ENCODE peak calls at places on chromosome 2, in seven cellular contexts. K is kidney epithelial cell, H is cardiac fibroblast, V is HAP-1, C is epithelial cell of esophagus, J is upper lobe of right lung, B is uterus. X is an unnamed sample.

GRCh38 chr2:69046221-69046662 is 33.3 kb downstream of the ANTXR1 start:
- DNase-seq in K (peak; percentile 71), H (peak; percentile 94), V (no peak), C (peak; percentile 44), J (no peak), B (no peak), X (no peak)

GRCh38 chr2:100018312-100018711 is 124.1 kb downstream of the AFF3 start:
- DNase-seq in K (no peak), H (no peak), V (no peak), C (no peak), J (no peak), B (no peak), X (no peak)

GRCh38 chr2:168915433-168916328 is 14.6 kb downstream of the G6PC2 start:
- DNase-seq in K (no peak), H (no peak), V (no peak), C (no peak), J (no peak), B (no peak), X (no peak)

GRCh38 chr2:190879474-190880373 is 897 bp upstream of the GLS start:
- DNase-seq in K (no peak), H (no peak), V (no peak), C (no peak), J (no peak), B (no peak), X (no peak)

GRCh38 chr2:111671426-111672150 is 212.4 kb downstream of the ANAPC1 start:
- DNase-seq in K (no peak), H (peak; percentile 30), V (no peak), C (no peak), J (no peak), B (peak; percentile 26), X (no peak)

GRCh38 chr2:165539985-165540384 is 70.5 kb downstream of the CSRNP3 start:
- DNase-seq in K (no peak), H (no peak), V (no peak), C (no peak), J (no peak), B (no peak), X (no peak)

GRCh38 chr2:65377556-65378307 is 54.7 kb downstream of the SPRED2 start:
- DNase-seq in K (peak; percentile 65), H (peak; percentile 85), V (no peak), C (peak; percentile 83), J (no peak), B (no peak), X (no peak)

GRCh38 chr2:11288431-11288830 is 56.0 kb downstream of the ROCK2 start:
- DNase-seq in K (no peak), H (no peak), V (no peak), C (no peak), J (no peak), B (no peak), X (no peak)

GRCh38 chr2:108936868-108937265 is 52.2 kb downstream of the EDAR start:
- DNase-seq in K (no peak), H (no peak), V (no peak), C (no peak), J (no peak), B (no peak), X (no peak)

GRCh38 chr2:177165103-177165583 is 47.5 kb upstream of the HNRNPA3 start:
- DNase-seq in K (no peak), H (peak; percentile 67), V (no peak), C (no peak), J (no peak), B (peak; percentile 36), X (peak; percentile 49)

GRCh38 chr2:215264374-215264773 is 47.5 kb upstream of the ATIC start:
- DNase-seq in K (no peak), H (no peak), V (no peak), C (no peak), J (no peak), B (no peak), X (no peak)

GRCh38 chr2:98561018-98561417 is 47.3 kb downstream of the COA5 start:
- DNase-seq in K (no peak), H (no peak), V (no peak), C (no peak), J (no peak), B (no peak), X (no peak)

GRCh38 chr2:1665761-1666505 is 78.4 kb downstream of the PXDN start:
- DNase-seq in K (no peak), H (no peak), V (no peak), C (no peak), J (no peak), B (no peak), X (no peak)

GRCh38 chr2:107380912-107381311 is 445.8 kb upstream of the RGPD4 start:
- DNase-seq in K (no peak), H (no peak), V (no peak), C (no peak), J (no peak), B (no peak), X (no peak)

GRCh38 chr2:71747573-71747972 is 294.2 kb downstream of the DYSF start:
- DNase-seq in K (no peak), H (no peak), V (no peak), C (peak; percentile 91), J (no peak), B (no peak), X (no peak)

GRCh38 chr2:105712981-105713596 is 31.6 kb upstream of the NCK2 start:
- DNase-seq in K (peak; percentile 28), H (peak; percentile 79), V (no peak), C (peak; percentile 91), J (no peak), B (no peak), X (no peak)
- H3K4me3 ChIP-seq in K (no peak overlapping the region), H (no peak overlapping the region), V (no peak overlapping the region), C (no peak overlapping the region), J (no peak overlapping the region), B (no peak overlapping the region), X (no peak overlapping the region)

GRCh38 chr2:63780483-63781155 is 61.1 kb upstream of the UGP2 start:
- DNase-seq in K (no peak), H (no peak), V (no peak), C (no peak), J (no peak), B (no peak), X (no peak)
- H3K4me3 ChIP-seq in K (no peak overlapping the region), H (no peak overlapping the region), V (no peak overlapping the region), C (no peak overlapping the region), J (no peak overlapping the region), B (no peak overlapping the region), X (peak overlapping the region; percentile 9)

GRCh38 chr2:70396589-70396988 is 94.7 kb upstream of the FAM136A start:
- DNase-seq in K (no peak), H (no peak), V (no peak), C (no peak), J (no peak), B (no peak), X (no peak)
- H3K4me3 ChIP-seq in K (no peak overlapping the region), H (no peak overlapping the region), V (no peak overlapping the region), C (no peak overlapping the region), J (no peak overlapping the region), B (no peak overlapping the region), X (no peak overlapping the region)

GRCh38 chr2:236014408-236015131 is 153.6 kb downstream of the GBX2 start:
- DNase-seq in K (no peak), H (no peak), V (no peak), C (no peak), J (no peak), B (no peak), X (no peak)
- H3K4me3 ChIP-seq in K (no peak overlapping the region), H (no peak overlapping the region), V (no peak overlapping the region), C (no peak overlapping the region), J (no peak overlapping the region), B (no peak overlapping the region), X (no peak overlapping the region)

GRCh38 chr2:112783187-112783721 is 1.0 kb downstream of the IL1A start:
- DNase-seq in K (no peak), H (no peak), V (no peak), C (peak; percentile 27), J (no peak), B (no peak), X (no peak)

GRCh38 chr2:112787294-112787693 is 3.0 kb upstream of the IL1A start:
- DNase-seq in K (no peak), H (peak; percentile 86), V (no peak), C (peak; percentile 84), J (no peak), B (no peak), X (no peak)

GRCh38 chr2:112787729-112788401 is 3.6 kb upstream of the IL1A start:
- DNase-seq in K (no peak), H (no peak), V (no peak), C (no peak), J (no peak), B (no peak), X (no peak)

GRCh38 chr2:112782234-112782799 is 2.0 kb downstream of the IL1A start:
- DNase-seq in K (no peak), H (no peak), V (no peak), C (no peak), J (no peak), B (no peak), X (no peak)

GRCh38 chr2:112784199-112785189 is at the start of gene IL1A:
- DNase-seq in K (no peak), H (peak; percentile 95), V (peak; percentile 75), C (peak; percentile 95), J (no peak), B (no peak), X (no peak)
- H3K4me3 ChIP-seq in K (no peak within 1 kb of the TSS), H (peak within 1 kb of the TSS; percentile 43), V (no peak within 1 kb of the TSS), C (peak within 1 kb of the TSS; percentile 80), J (peak within 1 kb of the TSS; percentile 4), B (no peak within 1 kb of the TSS), X (no peak within 1 kb of the TSS)

GRCh38 chr2:26172189-26172865 is 561 bp upstream of the GAREM2 start:
- DNase-seq in K (no peak), H (no peak), V (peak; percentile 40), C (no peak), J (no peak), B (no peak), X (no peak)

GRCh38 chr2:26174691-26175181 is 1.8 kb downstream of the GAREM2 start:
- DNase-seq in K (no peak), H (no peak), V (no peak), C (no peak), J (no peak), B (no peak), X (no peak)

GRCh38 chr2:26173596-26174482 is 951 bp downstream of the GAREM2 start:
- DNase-seq in K (no peak), H (no peak), V (no peak), C (no peak), J (no peak), B (no peak), X (no peak)

GRCh38 chr2:26175191-26175715 is 2.4 kb downstream of the GAREM2 start:
- DNase-seq in K (no peak), H (no peak), V (no peak), C (no peak), J (no peak), B (no peak), X (no peak)

DNA sequence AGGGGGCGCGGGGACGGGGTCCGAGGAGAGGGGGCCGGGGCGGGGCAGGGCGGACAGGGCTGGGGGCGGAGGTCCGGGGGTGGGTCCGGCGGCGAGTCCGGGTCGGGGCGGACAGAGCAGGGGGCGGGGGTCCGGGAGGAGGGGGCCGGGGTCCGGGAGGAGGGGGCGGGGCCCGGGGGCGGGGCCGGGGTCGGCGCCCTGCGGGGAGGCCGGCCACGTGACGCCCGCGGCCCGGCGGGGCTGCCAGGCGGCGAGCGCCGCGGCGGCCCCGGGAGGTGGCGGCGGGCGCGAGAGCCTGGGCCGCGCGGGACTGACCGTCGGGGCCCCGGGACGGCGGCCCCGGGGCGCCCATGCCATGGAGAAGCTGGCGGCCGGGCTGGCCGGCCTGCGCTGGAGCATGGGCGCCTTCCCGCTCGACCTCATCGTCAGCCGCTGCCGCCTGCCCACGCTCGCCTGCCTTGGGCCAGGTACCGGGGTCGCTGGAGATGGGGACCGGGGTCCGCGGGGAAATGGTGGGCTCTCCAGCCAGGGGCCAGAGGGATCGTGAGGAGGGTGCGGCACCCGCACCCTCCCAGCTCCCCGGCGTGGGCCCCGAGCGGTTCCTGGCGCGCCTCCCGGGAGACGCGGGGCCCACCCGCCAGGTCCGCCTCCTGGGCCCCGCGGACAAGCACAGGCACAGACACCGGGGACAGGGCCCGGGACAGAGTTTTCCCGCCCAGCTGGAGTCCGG is at the start of gene GAREM2:
- DNase-seq in K (no peak), H (no peak), V (peak; percentile 28), C (no peak), J (no peak), B (no peak), X (no peak)
- H3K4me3 ChIP-seq in K (peak within 1 kb of the TSS; percentile 34), H (peak within 1 kb of the TSS; percentile 30), V (peak within 1 kb of the TSS; percentile 60), C (peak within 1 kb of the TSS; percentile 32), J (peak within 1 kb of the TSS; percentile 34), B (peak within 1 kb of the TSS; percentile 31), X (peak within 1 kb of the TSS; percentile 56)

X was measured in dorsolateral prefrontal cortex.